ENCODE peak calls at places on chromosome 13, in five cellular contexts. V is mucosa of gallbladder, T is T1000, U is NCI-H510A treated with DMSO at 0.1 percent for 48 hours, S is brain microvascular endothelial cell. I is an unnamed sample.
A peak's percentile ranks its signal among the peaks of the same experiment; 100 is the strongest.

GRCh38 chr13:34993470-34993869 is 51.4 kb downstream of the NBEA start:
- DNase-seq in V (no peak), S (peak; percentile 15), U (no peak), T (no peak), I (peak; percentile 1)

GRCh38 chr13:61531383-61532065 is 115.9 kb upstream of the PCDH20 start:
- DNase-seq in V (no peak), S (no peak), T (no peak), U (no peak), I (peak; percentile 62)

GRCh38 chr13:99895428-99895998 is 76.1 kb downstream of the ZIC5 start:
- DNase-seq in U (no peak), V (no peak), T (no peak), S (no peak), I (no peak)

GRCh38 chr13:44629465-44630183 is 53.5 kb upstream of the TSC22D1 start:
- DNase-seq in U (no peak), S (no peak), T (no peak), V (no peak), I (no peak)

GRCh38 chr13:89136678-89137077 is 1465.5 kb downstream of the SLITRK5 start:
- DNase-seq in V (no peak), U (no peak), T (no peak), S (no peak), I (no peak)

GRCh38 chr13:99656092-99656745 is 154.9 kb downstream of the TM9SF2 start:
- DNase-seq in T (peak; percentile 61), U (peak; percentile 80), V (peak; percentile 89), S (peak; percentile 77), I (peak; percentile 86)

GRCh38 chr13:75418997-75419396 is 63.0 kb downstream of the TBC1D4 start:
- DNase-seq in T (no peak), S (no peak), V (no peak), U (no peak), I (no peak)

GRCh38 chr13:43749503-43749902 is 37.3 kb downstream of the ENOX1 start:
- DNase-seq in S (no peak), U (no peak), T (no peak), V (no peak), I (no peak)

GRCh38 chr13:20580257-20580656 is 13.3 kb downstream of the IFT88 start:
- DNase-seq in V (no peak), T (no peak), S (no peak), U (no peak), I (no peak)

GRCh38 chr13:52848455-52849190 is at the start of gene PCDH8:
- DNase-seq in T (no peak), U (peak; percentile 88), V (no peak), S (no peak), I (no peak)

I was measured in Kasumi-1.